ENCODE peak calls at places on chromosome 20, in ten cellular contexts. N is dorsolateral prefrontal cortex; J is NCI-H1436; V is activated T-cell treated with anti-CD3 and anti-CD28 coated beads, Interleukin-2, amount 50 U/mL, for 72 hours; B is effector memory CD8-positive, alpha-beta T cell; L is nephron progenitor cell; K is amniotic stem cell; E is Kasumi-1; Z is fibroblast of mammary gland; C is GM12891. Y is an unnamed sample.

GRCh38 chr20:32510601-32511357 is 74.4 kb downstream of the NOL4L start:
- DNase-seq in N (no peak), J (no peak), V (no peak), B (no peak), L (peak; percentile 61), K (no peak), E (no peak), Z (no peak), C (no peak), Y (no peak)

GRCh38 chr20:17579369-17580039 is 9.6 kb downstream of the DSTN start:
- DNase-seq in N (no peak), J (no peak), V (no peak), B (no peak), L (no peak), K (no peak), E (no peak), Z (peak; percentile 39), C (no peak), Y (no peak)

GRCh38 chr20:46132705-46133120 is 14.6 kb downstream of the CD40 start:
- DNase-seq in N (peak; percentile 64), J (peak; percentile 69), V (peak; percentile 72), B (peak; percentile 46), L (peak; percentile 89), K (no peak), E (peak; percentile 48), Z (peak; percentile 55), C (peak; percentile 71), Y (peak; percentile 74)

GRCh38 chr20:45550765-45551164 is 3.6 kb upstream of the EPPIN start:
- DNase-seq in N (no peak), J (no peak), V (no peak), B (no peak), L (no peak), K (no peak), E (no peak), Z (no peak), C (no peak), Y (no peak)

GRCh38 chr20:50385733-50386640 is 124.2 kb upstream of the PTPN1 start:
- DNase-seq in N (no peak), J (no peak), V (peak; percentile 73), B (peak; percentile 83), L (no peak), K (no peak), E (peak; percentile 31), Z (no peak), C (no peak), Y (no peak)

GRCh38 chr20:56689852-56690485 is 60.9 kb downstream of the TFAP2C start:
- DNase-seq in N (no peak), J (no peak), V (no peak), B (no peak), L (no peak), K (no peak), E (no peak), Z (peak; percentile 85), C (no peak), Y (no peak)

GRCh38 chr20:34574426-34574825 is 15.9 kb downstream of the MAP1LC3A start:
- DNase-seq in N (no peak), J (no peak), V (no peak), B (no peak), L (no peak), K (no peak), E (no peak), Z (no peak), C (no peak), Y (no peak)

GRCh38 chr20:48098866-48099265 is 313.6 kb upstream of the SULF2 start:
- DNase-seq in N (no peak), J (no peak), V (no peak), B (no peak), L (no peak), K (no peak), E (no peak), Z (peak; percentile 31), C (no peak), Y (no peak)

GRCh38 chr20:2538931-2539330 is 2.6 kb downstream of the TMC2 start:
- DNase-seq in N (no peak), J (no peak), V (no peak), B (no peak), L (no peak), K (no peak), E (no peak), Z (no peak), C (no peak), Y (no peak)

GRCh38 chr20:60056345-60057122 is 98.3 kb downstream of the CDH26 start:
- DNase-seq in N (no peak), J (no peak), V (no peak), B (no peak), L (no peak), K (no peak), E (peak; percentile 59), Z (no peak), C (no peak), Y (no peak)

GRCh38 chr20:47951521-47951951 is 166.3 kb upstream of the SULF2 start:
- DNase-seq in N (no peak), J (no peak), V (no peak), B (no peak), L (no peak), K (no peak), E (no peak), Z (peak; percentile 56), C (no peak), Y (no peak)

GRCh38 chr20:22962567-22963439 is 72.3 kb upstream of the SSTR4 start:
- DNase-seq in N (no peak), J (no peak), V (no peak), B (no peak), L (no peak), K (no peak), E (no peak), Z (no peak), C (no peak), Y (no peak)

GRCh38 chr20:45722047-45722446 is at the start of gene SPINT4:
- DNase-seq in N (no peak), J (no peak), V (no peak), B (no peak), L (no peak), K (no peak), E (no peak), Z (no peak), C (no peak), Y (no peak)

GRCh38 chr20:46129955-46130481 is 11.9 kb downstream of the CD40 start:
- DNase-seq in N (peak; percentile 38), J (no peak), V (no peak), B (no peak), L (no peak), K (no peak), E (no peak), Z (no peak), C (no peak), Y (peak; percentile 59)

GRCh38 chr20:14963262-14963663 is 625.9 kb upstream of the FLRT3 start:
- DNase-seq in N (no peak), J (no peak), V (no peak), B (no peak), L (no peak), K (no peak), E (no peak), Z (peak; percentile 37), C (no peak), Y (no peak)

GRCh38 chr20:24977336-24977735 is 15.2 kb downstream of the APMAP start:
- DNase-seq in N (no peak), J (no peak), V (no peak), B (no peak), L (no peak), K (no peak), E (no peak), Z (no peak), C (no peak), Y (no peak)

GRCh38 chr20:36145877-36146707 is 8.4 kb upstream of the EPB41L1 start:
- DNase-seq in N (no peak), J (no peak), V (no peak), B (no peak), L (no peak), K (no peak), E (no peak), Z (no peak), C (no peak), Y (no peak)

GRCh38 chr20:50540620-50541605 is 30.7 kb downstream of the PTPN1 start:
- DNase-seq in N (no peak), J (no peak), V (no peak), B (no peak), L (no peak), K (no peak), E (no peak), Z (peak; percentile 81), C (no peak), Y (no peak)

GRCh38 chr20:22346716-22347115 is 237.7 kb downstream of the FOXA2 start:
- DNase-seq in N (no peak), J (no peak), V (no peak), B (no peak), L (no peak), K (no peak), E (peak; percentile 5), Z (no peak), C (no peak), Y (no peak)

GRCh38 chr20:49948178-49948577 is 12.0 kb downstream of the RNF114 start:
- DNase-seq in N (no peak), J (no peak), V (no peak), B (no peak), L (no peak), K (no peak), E (no peak), Z (no peak), C (no peak), Y (no peak)

GRCh38 chr20:57439993-57440392 is 48.8 kb downstream of the RBM38 start:
- DNase-seq in N (no peak), J (no peak), V (no peak), B (no peak), L (no peak), K (no peak), E (no peak), Z (no peak), C (no peak), Y (no peak)

GRCh38 chr20:6714202-6714800 is 53.2 kb upstream of the BMP2 start:
- DNase-seq in N (no peak), J (no peak), V (no peak), B (no peak), L (no peak), K (no peak), E (no peak), Z (no peak), C (no peak), Y (no peak)

GRCh38 chr20:14344746-14345145 is 7.3 kb upstream of the FLRT3 start:
- DNase-seq in N (no peak), J (no peak), V (no peak), B (no peak), L (no peak), K (no peak), E (no peak), Z (no peak), C (no peak), Y (no peak)